ENCODE peak calls at places on chromosome 12, in seven cellular contexts. One of them, this sample, is unnamed.

GRCh38 chr12:20366776-20367409 is 1.4 kb upstream of the PDE3A start:
- DNase-seq in colonic mucosa: no peak
- DNase-seq in fibroblast of the aortic adventitia: no peak
- DNase-seq in brain microvascular endothelial cell: no peak
- DNase-seq in ELR: no peak
- DNase-seq in C1 segment of cervical spinal cord: no peak
- DNase-seq in iris pigment epithelial cell: no peak
- DNase-seq in this sample: no peak

GRCh38 chr12:71653137-71653536 is 10.5 kb downstream of the ZFC3H1 start:
- DNase-seq in iris pigment epithelial cell: no peak
- DNase-seq in C1 segment of cervical spinal cord: no peak
- DNase-seq in colonic mucosa: no peak
- DNase-seq in brain microvascular endothelial cell: no peak
- DNase-seq in fibroblast of the aortic adventitia: no peak
- DNase-seq in ELR: no peak
- DNase-seq in this sample: no peak

GRCh38 chr12:65879878-65880277 is 55.6 kb downstream of the HMGA2 start:
- DNase-seq in brain microvascular endothelial cell: peak
- DNase-seq in iris pigment epithelial cell: peak
- DNase-seq in colonic mucosa: no peak
- DNase-seq in fibroblast of the aortic adventitia: peak
- DNase-seq in C1 segment of cervical spinal cord: no peak
- DNase-seq in ELR: peak
- DNase-seq in this sample: peak

GRCh38 chr12:103771466-103771865 is 69.6 kb downstream of the NT5DC3 start:
- DNase-seq in fibroblast of the aortic adventitia: peak
- DNase-seq in iris pigment epithelial cell: peak
- DNase-seq in ELR: peak
- DNase-seq in brain microvascular endothelial cell: peak
- DNase-seq in C1 segment of cervical spinal cord: peak
- DNase-seq in colonic mucosa: peak
- DNase-seq in this sample: peak

GRCh38 chr12:122190842-122191668 is 8.1 kb downstream of the LRRC43 start:
- DNase-seq in ELR: peak
- DNase-seq in iris pigment epithelial cell: peak
- DNase-seq in C1 segment of cervical spinal cord: peak
- DNase-seq in fibroblast of the aortic adventitia: peak
- DNase-seq in brain microvascular endothelial cell: peak
- DNase-seq in colonic mucosa: peak
- DNase-seq in this sample: peak

GRCh38 chr12:123151679-123152454 is 977 bp upstream of the PITPNM2 start:
- DNase-seq in ELR: no peak
- DNase-seq in C1 segment of cervical spinal cord: no peak
- DNase-seq in fibroblast of the aortic adventitia: no peak
- DNase-seq in iris pigment epithelial cell: no peak
- DNase-seq in colonic mucosa: no peak
- DNase-seq in brain microvascular endothelial cell: no peak
- DNase-seq in this sample: no peak

GRCh38 chr12:14514154-14514842 is 53.4 kb downstream of the PLBD1 start:
- DNase-seq in ELR: peak
- DNase-seq in C1 segment of cervical spinal cord: no peak
- DNase-seq in fibroblast of the aortic adventitia: peak
- DNase-seq in iris pigment epithelial cell: peak
- DNase-seq in brain microvascular endothelial cell: peak
- DNase-seq in colonic mucosa: peak
- DNase-seq in this sample: peak

GRCh38 chr12:120800665-120801064 is 75.0 kb downstream of the ACADS start:
- DNase-seq in iris pigment epithelial cell: peak
- DNase-seq in C1 segment of cervical spinal cord: no peak
- DNase-seq in fibroblast of the aortic adventitia: no peak
- DNase-seq in colonic mucosa: no peak
- DNase-seq in brain microvascular endothelial cell: no peak
- DNase-seq in ELR: no peak
- DNase-seq in this sample: no peak

GRCh38 chr12:119227292-119227691 is 48.6 kb downstream of the HSPB8 start:
- DNase-seq in C1 segment of cervical spinal cord: no peak
- DNase-seq in fibroblast of the aortic adventitia: no peak
- DNase-seq in colonic mucosa: no peak
- DNase-seq in iris pigment epithelial cell: no peak
- DNase-seq in brain microvascular endothelial cell: no peak
- DNase-seq in ELR: no peak
- DNase-seq in this sample: no peak

GRCh38 chr12:101087903-101088302 is 122.1 kb downstream of the SLC5A8 start:
- DNase-seq in fibroblast of the aortic adventitia: no peak
- DNase-seq in C1 segment of cervical spinal cord: no peak
- DNase-seq in iris pigment epithelial cell: no peak
- DNase-seq in brain microvascular endothelial cell: no peak
- DNase-seq in colonic mucosa: no peak
- DNase-seq in ELR: peak
- DNase-seq in this sample: no peak

GRCh38 chr12:130948136-130948535 is 5.6 kb upstream of the ADGRD1 start:
- DNase-seq in ELR: no peak
- DNase-seq in fibroblast of the aortic adventitia: no peak
- DNase-seq in C1 segment of cervical spinal cord: no peak
- DNase-seq in iris pigment epithelial cell: no peak
- DNase-seq in colonic mucosa: no peak
- DNase-seq in brain microvascular endothelial cell: no peak
- DNase-seq in this sample: no peak

GRCh38 chr12:79681008-79681590 is 9.7 kb downstream of the PAWR start:
- DNase-seq in colonic mucosa: no peak
- DNase-seq in brain microvascular endothelial cell: peak
- DNase-seq in ELR: peak
- DNase-seq in iris pigment epithelial cell: peak
- DNase-seq in fibroblast of the aortic adventitia: peak
- DNase-seq in C1 segment of cervical spinal cord: no peak
- DNase-seq in this sample: peak

GRCh38 chr12:92543359-92543758 is 159.4 kb upstream of the PLEKHG7 start:
- DNase-seq in brain microvascular endothelial cell: no peak
- DNase-seq in iris pigment epithelial cell: no peak
- DNase-seq in colonic mucosa: peak
- DNase-seq in fibroblast of the aortic adventitia: no peak
- DNase-seq in ELR: no peak
- DNase-seq in C1 segment of cervical spinal cord: no peak
- DNase-seq in this sample: no peak

GRCh38 chr12:16526693-16527092 is 79.3 kb downstream of the LMO3 start:
- DNase-seq in fibroblast of the aortic adventitia: peak
- DNase-seq in C1 segment of cervical spinal cord: no peak
- DNase-seq in colonic mucosa: no peak
- DNase-seq in ELR: no peak
- DNase-seq in brain microvascular endothelial cell: peak
- DNase-seq in iris pigment epithelial cell: peak
- DNase-seq in this sample: no peak

GRCh38 chr12:127162902-127163301 is 1104.1 kb upstream of the TMEM132C start:
- DNase-seq in ELR: peak
- DNase-seq in colonic mucosa: no peak
- DNase-seq in C1 segment of cervical spinal cord: no peak
- DNase-seq in fibroblast of the aortic adventitia: peak
- DNase-seq in brain microvascular endothelial cell: peak
- DNase-seq in iris pigment epithelial cell: peak
- DNase-seq in this sample: peak

GRCh38 chr12:67519824-67520433 is 128.6 kb upstream of the DYRK2 start:
- DNase-seq in brain microvascular endothelial cell: no peak
- DNase-seq in ELR: no peak
- DNase-seq in fibroblast of the aortic adventitia: no peak
- DNase-seq in colonic mucosa: no peak
- DNase-seq in iris pigment epithelial cell: no peak
- DNase-seq in C1 segment of cervical spinal cord: no peak
- DNase-seq in this sample: no peak

GRCh38 chr12:120093592-120094355 is 22.8 kb downstream of the RAB35 start:
- DNase-seq in ELR: no peak
- DNase-seq in fibroblast of the aortic adventitia: no peak
- DNase-seq in brain microvascular endothelial cell: no peak
- DNase-seq in iris pigment epithelial cell: no peak
- DNase-seq in C1 segment of cervical spinal cord: no peak
- DNase-seq in colonic mucosa: no peak
- DNase-seq in this sample: no peak

GRCh38 chr12:114248527-114248926 is 157.4 kb downstream of the TBX5 start:
- DNase-seq in ELR: peak
- DNase-seq in C1 segment of cervical spinal cord: no peak
- DNase-seq in iris pigment epithelial cell: no peak
- DNase-seq in fibroblast of the aortic adventitia: no peak
- DNase-seq in colonic mucosa: no peak
- DNase-seq in brain microvascular endothelial cell: no peak
- DNase-seq in this sample: no peak

This sample was measured in ACHN.